ENCODE peak calls at places on chromosomes 12 and 14, in four cellular contexts. H is H1, J is GM12878, L is HepG2. O is an unnamed sample.

GRCh38 chr14:104796682-104797081 is 1.1 kb upstream of the AKT1 start:
- DNase-seq in H (no peak), L (no peak), J (no peak), O (no peak)

GRCh38 chr12:100017056-100017455 is 32.3 kb upstream of the ANKS1B start:
- DNase-seq in L (no peak), J (no peak), H (no peak), O (no peak)

GRCh38 chr14:75864352-75864751 is 117.4 kb downstream of the TGFB3 start:
- DNase-seq in J (no peak), H (no peak), L (no peak), O (no peak)

GRCh38 chr14:71532349-71532748 is 399.9 kb upstream of the RGS6 start:
- DNase-seq in J (no peak), H (no peak), L (no peak), O (no peak)

GRCh38 chr14:87877877-87878276 is 115.1 kb downstream of the GALC start:
- DNase-seq in J (no peak), H (no peak), L (no peak), O (no peak)

GRCh38 chr14:97603201-97603600 is 806.0 kb downstream of the VRK1 start:
- DNase-seq in H (no peak), J (no peak), L (no peak), O (no peak)

GRCh38 chr12:117054279-117054678 is 44.9 kb downstream of the TESC start:
- DNase-seq in L (no peak), J (no peak), H (no peak), O (no peak)

GRCh38 chr12:24743891-24744793 is 204.8 kb downstream of the BCAT1 start:
- DNase-seq in L (no peak), H (no peak), J (no peak), O (no peak)

GRCh38 chr12:52617403-52617785 is 965 bp downstream of the KRT73 start:
- DNase-seq in L (no peak), H (no peak), J (no peak), O (no peak)

GRCh38 chr12:111359914-111360276 is 9.0 kb downstream of the PHETA1 start:
- DNase-seq in H (no peak), J (no peak), L (no peak), O (no peak)

GRCh38 chr14:92997343-92998061 is 74.6 kb downstream of the CHGA start:
- DNase-seq in J (no peak), H (no peak), L (no peak), O (peak)

GRCh38 chr12:24565300-24565699 is 383.6 kb downstream of the BCAT1 start:
- DNase-seq in L (no peak), H (no peak), J (no peak), O (no peak)

GRCh38 chr14:104130974-104131651 is 7.3 kb upstream of the KIF26A start:
- DNase-seq in H (no peak), J (no peak), L (peak), O (peak)

GRCh38 chr14:55731881-55732498 is 152.0 kb downstream of the KTN1 start:
- DNase-seq in H (no peak), L (peak), J (no peak), O (no peak)

GRCh38 chr12:96513166-96513565 is 23.8 kb downstream of the CFAP54 start:
- DNase-seq in L (no peak), H (no peak), J (no peak), O (no peak)

GRCh38 chr14:63960926-63961567 is 108.2 kb downstream of the SYNE2 start:
- DNase-seq in H (no peak), J (no peak), L (no peak), O (no peak)

GRCh38 chr12:26853303-26854027 is 20.5 kb upstream of the ITPR2 start:
- DNase-seq in L (peak), H (no peak), J (no peak), O (peak)

GRCh38 chr12:129467749-129468148 is 436.1 kb downstream of the TMEM132D start:
- DNase-seq in H (no peak), J (no peak), L (no peak), O (no peak)

GRCh38 chr12:25585021-25585523 is 32.0 kb upstream of the LMNTD1 start:
- DNase-seq in H (no peak), L (no peak), J (no peak), O (no peak)

GRCh38 chr12:31482816-31483215 is 108.1 kb downstream of the DENND5B start:
- DNase-seq in H (no peak), J (no peak), L (no peak), O (no peak)
- TF ChIP-seq TCF12 in H (no peak), J (no peak), L (no peak), O (peak)

GRCh38 chr12:54049164-54049563 is 4.5 kb upstream of the HOXC4 start:
- DNase-seq in H (no peak), J (no peak), L (no peak), O (no peak)
- TF ChIP-seq TCF12 in H (no peak), J (no peak), L (no peak), O (no peak)

DNA sequence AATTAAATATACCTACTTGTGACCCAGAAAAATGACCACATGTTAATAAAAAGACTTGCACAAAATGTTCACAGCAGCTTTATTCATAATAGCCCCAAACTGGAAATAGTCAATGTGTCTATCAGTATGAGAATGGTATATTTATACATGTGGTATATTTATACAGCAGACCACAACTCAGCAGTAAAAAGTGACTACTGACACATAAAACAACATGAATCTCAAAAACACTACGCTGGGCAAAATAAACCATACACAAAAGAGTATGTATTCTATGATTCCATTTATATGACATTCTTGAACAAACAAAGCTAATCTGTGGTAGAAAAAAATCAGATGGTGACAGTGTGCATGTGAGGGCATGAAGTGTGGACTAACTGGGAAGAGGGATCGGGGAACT is 35.1 kb downstream of the ARF6 start:
- DNase-seq in J (no peak), H (no peak), L (no peak), O (no peak)
- TF ChIP-seq TCF12 in J (no peak), H (no peak), L (no peak), O (no peak)

DNA sequence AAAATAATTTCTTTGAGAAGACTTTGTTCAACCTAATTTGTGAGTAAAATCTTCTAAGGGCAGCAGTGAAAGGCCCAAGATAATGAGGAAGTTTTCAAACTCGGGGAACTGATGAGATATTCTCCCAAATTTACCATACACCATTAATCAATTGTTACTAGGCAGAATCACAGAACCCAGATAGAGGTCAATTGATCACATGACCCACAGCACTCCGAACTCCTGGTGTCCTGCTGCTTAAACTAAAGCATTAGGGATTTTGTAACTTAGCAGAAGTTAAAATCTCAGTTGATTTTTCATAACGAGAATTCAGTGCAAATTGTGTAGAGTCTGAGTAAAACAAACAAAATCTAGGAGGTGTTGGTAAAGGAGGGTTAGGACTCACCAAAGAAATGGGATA is 207.8 kb downstream of the C12orf42 start:
- DNase-seq in H (no peak), J (no peak), L (no peak), O (no peak)
- TF ChIP-seq TCF12 in H (no peak), J (no peak), L (no peak), O (no peak)

GRCh38 chr12:123847019-123847418 is 84.9 kb downstream of the DNAH10 start:
- DNase-seq in J (no peak), L (no peak), H (no peak), O (no peak)
- TF ChIP-seq TCF12 in J (no peak), L (no peak), H (no peak), O (no peak)

GRCh38 chr12:12353807-12354206 is 3.1 kb upstream of the BORCS5 start:
- DNase-seq in H (no peak), L (no peak), J (no peak), O (no peak)

GRCh38 chr12:12353276-12353675 is 3.2 kb upstream of the MANSC1 start:
- DNase-seq in J (no peak), H (no peak), L (no peak), O (no peak)

GRCh38 chr12:12356467-12356885 is 402 bp upstream of the BORCS5 start:
- DNase-seq in H (no peak), J (no peak), L (no peak), O (no peak)

GRCh38 chr12:12349711-12350665 is at the start of gene MANSC1:
- DNase-seq in H (no peak), J (no peak), L (peak), O (peak)

DNA sequence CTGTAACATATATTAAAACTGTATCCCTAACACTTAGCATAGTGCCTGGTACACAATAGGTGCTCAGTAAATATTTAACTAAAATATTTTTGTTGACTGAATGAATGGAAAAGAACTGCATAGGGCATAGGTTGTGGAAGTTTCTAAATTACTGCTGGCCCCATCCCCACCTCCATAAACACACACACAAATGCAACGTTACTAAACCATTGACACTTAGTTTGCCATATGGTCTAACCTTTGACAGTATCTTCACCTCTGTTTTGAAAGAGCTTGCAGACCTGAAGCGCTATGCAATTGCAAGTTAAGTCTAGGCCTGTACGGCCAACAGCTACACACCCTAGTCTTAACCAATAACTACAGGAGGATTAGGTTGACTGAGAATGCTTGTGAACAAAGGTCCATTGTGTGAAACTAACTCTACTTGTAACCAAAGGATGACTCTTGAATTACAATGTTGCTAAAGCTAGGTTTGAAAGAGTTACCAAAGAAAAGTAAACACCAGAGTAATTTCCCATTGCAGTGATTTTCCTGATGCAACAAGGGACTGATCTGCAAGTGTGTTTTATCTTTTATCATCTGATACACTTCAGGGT is 924 bp upstream of the MANSC1 start:
- DNase-seq in H (no peak), L (peak), J (no peak), O (no peak)
- TF ChIP-seq TCF12 in H (no peak), L (no peak), J (no peak), O (no peak)

GRCh38 chr12:102061096-102061555 is 665 bp downstream of the WASHC3 start:
- DNase-seq in H (no peak), L (peak), J (peak), O (no peak)
- TF ChIP-seq TCF12 in H (no peak), L (no peak), J (no peak), O (no peak)

GRCh38 chr12:15534870-15535269 is 212.6 kb downstream of the PTPRO start:
- DNase-seq in L (no peak), J (no peak), H (no peak), O (no peak)
- TF ChIP-seq TCF12 in L (no peak), J (no peak), H (no peak), O (no peak)

DNA sequence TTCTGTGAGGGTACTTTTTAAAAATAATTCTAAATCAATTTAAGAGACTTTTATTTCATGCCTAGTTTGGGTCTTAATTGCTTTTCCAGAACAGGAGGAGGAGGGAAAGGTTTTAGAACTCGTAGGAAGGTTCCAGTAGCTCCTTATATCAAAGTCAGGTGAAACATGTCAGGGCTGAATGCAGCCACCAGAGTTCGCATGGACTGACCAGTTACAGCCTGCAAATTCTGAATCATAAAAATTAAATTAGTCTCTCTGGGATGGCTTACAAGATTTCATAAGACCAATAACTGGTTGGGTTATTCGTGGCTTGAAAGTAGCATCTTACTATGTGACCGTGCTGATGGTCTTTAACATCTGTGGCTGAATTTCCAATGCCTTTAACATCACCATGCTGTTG is 410 bp downstream of the BDKRB1 start:
- DNase-seq in L (no peak), H (no peak), J (no peak), O (no peak)
- TF ChIP-seq TCF12 in L (no peak), H (no peak), J (no peak), O (no peak)

GRCh38 chr14:53848851-53849250 is 107.8 kb downstream of the BMP4 start:
- DNase-seq in L (no peak), H (no peak), J (no peak), O (no peak)
- TF ChIP-seq TCF12 in L (no peak), H (no peak), J (no peak), O (no peak)